ENCODE peak calls at places on chromosomes 3 and 15, in ten cellular contexts. Z is OCI-LY7, A is astrocyte of the spinal cord, N is endodermal cell, C is A549, K is neuronal stem cell, H is Panc1, R is body of pancreas, V is GM23338, D is mucosa of descending colon. E is an unnamed sample.

GRCh38 chr3:29335438-29335837 is 54.6 kb downstream of the RBMS3 start:
- DNase-seq in Z (no peak), A (peak; percentile 98), N (peak; percentile 81), C (peak; percentile 51), K (peak; percentile 6), H (no peak), R (peak; percentile 57), V (peak; percentile 45), D (peak; percentile 61), E (no peak)

GRCh38 chr3:126811530-126811929 is 107.5 kb downstream of the CHCHD6 start:
- DNase-seq in Z (no peak), A (no peak), N (no peak), C (no peak), K (no peak), H (no peak), R (no peak), V (no peak), D (no peak), E (no peak)

GRCh38 chr15:48966595-48967301 is 3.0 kb upstream of the SHC4 start:
- DNase-seq in Z (no peak), A (peak; percentile 81), N (no peak), C (no peak), K (no peak), H (no peak), R (no peak), V (no peak), D (no peak), E (peak; percentile 74)

GRCh38 chr3:178849220-178849910 is 222.2 kb downstream of the ZMAT3 start:
- DNase-seq in Z (no peak), A (no peak), N (no peak), C (no peak), K (no peak), H (no peak), R (no peak), V (no peak), D (no peak), E (no peak)

GRCh38 chr3:155753038-155753647 is 8.3 kb upstream of the PLCH1 start:
- DNase-seq in Z (peak; percentile 51), A (peak; percentile 23), N (no peak), C (no peak), K (no peak), H (no peak), R (no peak), V (peak; percentile 60), D (peak; percentile 23), E (no peak)

GRCh38 chr15:63780969-63781368 is 52.8 kb downstream of the HERC1 start:
- DNase-seq in Z (no peak), A (no peak), N (no peak), C (no peak), K (no peak), H (no peak), R (no peak), V (no peak), D (no peak), E (no peak)

GRCh38 chr3:43019168-43019765 is 40.2 kb downstream of the GASK1A start:
- DNase-seq in Z (no peak), A (no peak), N (peak; percentile 35), C (no peak), K (no peak), H (no peak), R (no peak), V (no peak), D (no peak), E (no peak)

GRCh38 chr15:66996099-66996498 is 69.3 kb upstream of the SMAD3 start:
- DNase-seq in Z (no peak), A (peak; percentile 22), N (no peak), C (no peak), K (no peak), H (no peak), R (no peak), V (no peak), D (no peak), E (no peak)

GRCh38 chr3:126201168-126201567 is 20.8 kb upstream of the ALDH1L1 start:
- DNase-seq in Z (no peak), A (no peak), N (no peak), C (no peak), K (no peak), H (no peak), R (no peak), V (no peak), D (no peak), E (no peak)

GRCh38 chr3:16906679-16907078 is 21.9 kb downstream of the PLCL2 start:
- DNase-seq in Z (no peak), A (peak; percentile 38), N (no peak), C (no peak), K (no peak), H (no peak), R (no peak), V (no peak), D (peak; percentile 54), E (no peak)

GRCh38 chr3:69294014-69294771 is 91.7 kb downstream of the FRMD4B start:
- DNase-seq in Z (no peak), A (peak; percentile 61), N (no peak), C (no peak), K (no peak), H (no peak), R (no peak), V (no peak), D (no peak), E (no peak)

GRCh38 chr3:168981396-168981795 is 682.1 kb downstream of the MECOM start:
- DNase-seq in Z (no peak), A (no peak), N (no peak), C (no peak), K (no peak), H (no peak), R (no peak), V (no peak), D (no peak), E (no peak)

GRCh38 chr3:39178553-39178952 is 13.8 kb downstream of the XIRP1 start:
- DNase-seq in Z (no peak), A (peak; percentile 46), N (no peak), C (no peak), K (no peak), H (no peak), R (no peak), V (no peak), D (no peak), E (no peak)

GRCh38 chr3:54549607-54550006 is 378.3 kb downstream of the LRTM1 start:
- DNase-seq in Z (no peak), A (no peak), N (no peak), C (no peak), K (no peak), H (no peak), R (no peak), V (no peak), D (no peak), E (no peak)

GRCh38 chr3:8885806-8886205 is 77.5 kb downstream of the RAD18 start:
- DNase-seq in Z (no peak), A (no peak), N (no peak), C (no peak), K (no peak), H (no peak), R (no peak), V (no peak), D (no peak), E (no peak)

GRCh38 chr3:195104340-195104739 is 166.6 kb downstream of the XXYLT1 start:
- DNase-seq in Z (no peak), A (no peak), N (no peak), C (no peak), K (no peak), H (no peak), R (no peak), V (no peak), D (no peak), E (no peak)

GRCh38 chr3:195107593-195107992 is 163.4 kb downstream of the XXYLT1 start:
- DNase-seq in Z (no peak), A (no peak), N (no peak), C (no peak), K (no peak), H (no peak), R (no peak), V (no peak), D (no peak), E (no peak)

GRCh38 chr3:195105841-195106417 is 165.0 kb downstream of the XXYLT1 start:
- DNase-seq in Z (no peak), A (no peak), N (no peak), C (no peak), K (no peak), H (no peak), R (no peak), V (no peak), D (no peak), E (no peak)

GRCh38 chr3:195105389-195105788 is 165.6 kb downstream of the XXYLT1 start:
- DNase-seq in Z (no peak), A (no peak), N (no peak), C (no peak), K (no peak), H (no peak), R (no peak), V (no peak), D (no peak), E (no peak)

GRCh38 chr3:195106418-195106906 is 164.5 kb downstream of the XXYLT1 start:
- DNase-seq in Z (peak; percentile 69), A (peak; percentile 66), N (peak; percentile 90), C (peak; percentile 39), K (peak; percentile 69), H (no peak), R (peak; percentile 54), V (peak; percentile 81), D (peak; percentile 64), E (peak; percentile 71)
- H3K4me3 ChIP-seq in Z (no peak overlapping the region), A (peak overlapping the region; percentile 4), N (no peak overlapping the region), C (no peak overlapping the region), K (no peak overlapping the region), H (no peak overlapping the region), R (no peak overlapping the region), V (peak overlapping the region; percentile 27), D (no peak overlapping the region), E (no peak overlapping the region)

GRCh38 chr3:105865016-105865623 is 3.7 kb downstream of the CBLB start:
- DNase-seq in Z (no peak), A (no peak), N (no peak), C (no peak), K (no peak), H (no peak), R (no peak), V (no peak), D (no peak), E (no peak)
- H3K4me3 ChIP-seq in Z (no peak overlapping the region), A (peak overlapping the region; percentile 14), N (no peak overlapping the region), C (no peak overlapping the region), K (no peak overlapping the region), H (no peak overlapping the region), R (no peak overlapping the region), V (no peak overlapping the region), D (no peak overlapping the region), E (no peak overlapping the region)

GRCh38 chr15:40768492-40769309 is 1.1 kb upstream of the C15orf62 start:
- DNase-seq in Z (peak; percentile 45), A (no peak), N (no peak), C (no peak), K (no peak), H (no peak), R (no peak), V (no peak), D (peak; percentile 62), E (no peak)
- H3K4me3 ChIP-seq in Z (peak overlapping the region; percentile 61), A (no peak overlapping the region), N (no peak overlapping the region), C (no peak overlapping the region), K (no peak overlapping the region), H (no peak overlapping the region), R (no peak overlapping the region), V (no peak overlapping the region), D (no peak overlapping the region), E (no peak overlapping the region)

DNA sequence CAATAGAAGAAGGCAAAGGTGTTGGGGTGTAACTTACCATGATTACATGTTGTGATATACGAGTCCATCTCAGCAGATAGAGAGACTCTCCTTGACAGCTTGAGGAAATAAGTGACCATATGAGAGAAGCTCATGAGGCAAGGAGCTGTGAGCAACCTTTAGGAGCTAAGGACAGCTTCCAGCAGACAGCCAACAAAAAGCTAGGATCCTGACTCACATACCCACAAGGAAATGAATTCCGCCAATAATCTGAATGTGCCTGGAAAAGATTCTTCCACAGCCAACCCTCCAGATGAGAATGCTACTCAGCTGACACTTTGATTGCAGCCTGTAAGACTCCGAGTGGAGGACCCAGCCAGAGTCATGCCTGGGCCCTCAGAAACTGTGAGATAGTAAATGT is 339.6 kb upstream of the TPRG1 start:
- DNase-seq in Z (no peak), A (no peak), N (no peak), C (no peak), K (no peak), H (no peak), R (no peak), V (no peak), D (no peak), E (no peak)
- H3K4me3 ChIP-seq in Z (no peak overlapping the region), A (no peak overlapping the region), N (no peak overlapping the region), C (no peak overlapping the region), K (no peak overlapping the region), H (no peak overlapping the region), R (no peak overlapping the region), V (no peak overlapping the region), D (no peak overlapping the region), E (no peak overlapping the region)

E was measured in DND-41.